ENCODE peak calls at places on chromosome 20, in five cellular contexts. E, L, V, A and J are unnamed samples.

GRCh38 chr20:1930165-1930564 is 35.0 kb downstream of the SIRPA start:
- DNase-seq in E (no peak), L (no peak), V (no peak), A (peak), J (no peak)

GRCh38 chr20:45088247-45088646 is 12.7 kb downstream of the KCNS1 start:
- DNase-seq in E (no peak), L (no peak), V (no peak), A (no peak), J (no peak)

GRCh38 chr20:54194724-54195438 is 13.0 kb upstream of the PFDN4 start:
- DNase-seq in E (no peak), L (no peak), V (no peak), A (peak), J (no peak)

GRCh38 chr20:2395136-2395535 is 14.4 kb downstream of the TGM6 start:
- DNase-seq in E (no peak), L (no peak), V (no peak), A (no peak), J (no peak)

GRCh38 chr20:63588641-63589041 is 14.6 kb upstream of the HELZ2 start:
- DNase-seq in E (no peak), L (no peak), V (no peak), A (no peak), J (no peak)

GRCh38 chr20:50085481-50086365 is 27.2 kb downstream of the UBE2V1 start:
- DNase-seq in E (no peak), L (peak), V (no peak), A (peak), J (peak)

GRCh38 chr20:46243707-46244628 is 64.3 kb downstream of the CDH22 start:
- DNase-seq in E (no peak), L (peak), V (no peak), A (no peak), J (no peak)

GRCh38 chr20:37515876-37516275 is 5.2 kb upstream of the NNAT start:
- DNase-seq in E (no peak), L (no peak), V (no peak), A (no peak), J (no peak)

GRCh38 chr20:16459019-16459700 is 114.1 kb downstream of the KIF16B start:
- DNase-seq in E (no peak), L (no peak), V (no peak), A (no peak), J (no peak)

GRCh38 chr20:8330785-8331699 is 199.0 kb downstream of the PLCB1 start:
- DNase-seq in E (no peak), L (no peak), V (no peak), A (peak), J (no peak)

GRCh38 chr20:22696759-22697158 is 112.4 kb upstream of the FOXA2 start:
- DNase-seq in E (no peak), L (no peak), V (no peak), A (no peak), J (no peak)

GRCh38 chr20:49851234-49851755 is 38.7 kb downstream of the SLC9A8 start:
- DNase-seq in E (no peak), L (no peak), V (no peak), A (no peak), J (no peak)

GRCh38 chr20:6685181-6685582 is 82.3 kb upstream of the BMP2 start:
- DNase-seq in E (no peak), L (no peak), V (no peak), A (no peak), J (no peak)

GRCh38 chr20:51767867-51768758 is at the start of gene ATP9A:
- DNase-seq in E (no peak), L (peak), V (peak), A (no peak), J (no peak)

GRCh38 chr20:17655865-17656489 is 26.1 kb downstream of the RRBP1 start:
- DNase-seq in E (peak), L (no peak), V (no peak), A (no peak), J (no peak)

GRCh38 chr20:47327711-47328110 is 28.8 kb downstream of the ZMYND8 start:
- DNase-seq in E (no peak), L (no peak), V (no peak), A (no peak), J (no peak)

GRCh38 chr20:33811763-33812672 is 870 bp downstream of the CHMP4B start:
- DNase-seq in E (no peak), L (no peak), V (peak), A (peak), J (no peak)

GRCh38 chr20:58813369-58813768 is 37.3 kb downstream of the GNAS-AS1 start:
- DNase-seq in E (no peak), L (no peak), V (no peak), A (no peak), J (no peak)

GRCh38 chr20:57622201-57622570 is 2.0 kb upstream of the ZBP1 start:
- DNase-seq in E (no peak), L (no peak), V (no peak), A (no peak), J (no peak)

GRCh38 chr20:38473353-38473795 is 731 bp downstream of the RALGAPB start:
- DNase-seq in E (no peak), L (peak), V (no peak), A (peak), J (no peak)

GRCh38 chr20:57435105-57435497 is 43.9 kb downstream of the RBM38 start:
- DNase-seq in E (no peak), L (no peak), V (no peak), A (no peak), J (no peak)

GRCh38 chr20:44231193-44231592 is 15.9 kb upstream of the GDAP1L1 start:
- DNase-seq in E (no peak), L (no peak), V (no peak), A (peak), J (no peak)

GRCh38 chr20:57380081-57380750 is 11.0 kb upstream of the RBM38 start:
- DNase-seq in E (no peak), L (no peak), V (no peak), A (no peak), J (no peak)

GRCh38 chr20:43681991-43682410 is 15.1 kb downstream of the MYBL2 start:
- DNase-seq in E (peak), L (no peak), V (no peak), A (no peak), J (no peak)

GRCh38 chr20:32457476-32457986 is 99.4 kb downstream of the ASXL1 start:
- DNase-seq in E (no peak), L (peak), V (peak), A (no peak), J (peak)

GRCh38 chr20:56631318-56631989 is 2.3 kb downstream of the TFAP2C start:
- DNase-seq in E (no peak), L (no peak), V (no peak), A (no peak), J (no peak)

GRCh38 chr20:19628570-19629134 is 129.4 kb upstream of the RIN2 start:
- DNase-seq in E (peak), L (peak), V (peak), A (peak), J (peak)

GRCh38 chr20:58650181-58650775 is 805 bp upstream of the STX16 start:
- DNase-seq in E (no peak), L (no peak), V (peak), A (no peak), J (no peak)

GRCh38 chr20:25238319-25239037 is 9.4 kb upstream of the PYGB start:
- DNase-seq in E (no peak), L (no peak), V (no peak), A (no peak), J (no peak)

GRCh38 chr20:52171025-52171424 is 20.6 kb downstream of the ZFP64 start:
- DNase-seq in E (no peak), L (no peak), V (no peak), A (no peak), J (no peak)

GRCh38 chr20:48787861-48788375 is 39.9 kb downstream of the PREX1 start:
- DNase-seq in E (no peak), L (no peak), V (no peak), A (peak), J (no peak)

GRCh38 chr20:47139934-47140333 is 216.6 kb downstream of the ZMYND8 start:
- DNase-seq in E (no peak), L (no peak), V (no peak), A (peak), J (no peak)

GRCh38 chr20:25389858-25390537 is 637 bp downstream of the ABHD12 start:
- DNase-seq in E (no peak), L (peak), V (peak), A (no peak), J (no peak)

GRCh38 chr20:63686492-63687321 is 9.7 kb upstream of the TNFRSF6B start:
- DNase-seq in E (no peak), L (no peak), V (no peak), A (no peak), J (no peak)

GRCh38 chr20:55472704-55473103 is 532.6 kb downstream of the CBLN4 start:
- DNase-seq in E (no peak), L (peak), V (no peak), A (peak), J (peak)

GRCh38 chr20:48904566-48905321 is 16.8 kb upstream of the ARFGEF2 start:
- DNase-seq in E (no peak), L (peak), V (peak), A (peak), J (peak)

GRCh38 chr20:278607-279571 is 11.7 kb downstream of the C20orf96 start:
- DNase-seq in E (no peak), L (no peak), V (peak), A (no peak), J (no peak)

GRCh38 chr20:50111829-50112495 is 988 bp downstream of the UBE2V1 start:
- DNase-seq in E (no peak), L (no peak), V (no peak), A (no peak), J (no peak)

GRCh38 chr20:49993301-49993751 is 10.5 kb downstream of the SNAI1 start:
- DNase-seq in E (no peak), L (no peak), V (no peak), A (no peak), J (no peak)

GRCh38 chr20:6086868-6087267 is 33.0 kb upstream of the LRRN4 start:
- DNase-seq in E (no peak), L (no peak), V (no peak), A (no peak), J (no peak)

GRCh38 chr20:42649716-42650115 is 540.0 kb downstream of the PTPRT start:
- DNase-seq in E (no peak), L (no peak), V (no peak), A (no peak), J (no peak)
- TF ChIP-seq SUZ12 in E (no peak), L (no peak), V (no peak), A (no peak), J (no peak)

GRCh38 chr20:13996265-13996664 is 949 bp downstream of the MACROD2 start:
- DNase-seq in E (no peak), L (peak), V (no peak), A (no peak), J (no peak)

GRCh38 chr20:13991311-13991710 is 897 bp upstream of the SEL1L2 start:
- DNase-seq in E (no peak), L (no peak), V (no peak), A (no peak), J (no peak)

GRCh38 chr20:13990465-13990864 is at the start of gene SEL1L2:
- DNase-seq in E (no peak), L (no peak), V (peak), A (no peak), J (peak)

GRCh38 chr20:13995841-13996240 is 525 bp downstream of the MACROD2 start:
- DNase-seq in E (no peak), L (peak), V (peak), A (no peak), J (no peak)

GRCh38 chr20:13995086-13995665 is at the start of gene MACROD2:
- DNase-seq in E (no peak), L (peak), V (peak), A (peak), J (peak)
- TF ChIP-seq SUZ12 in E (no peak), L (no peak), V (no peak), A (no peak), J (no peak)

GRCh38 chr20:12358655-12359009 is 440.9 kb downstream of the BTBD3 start:
- DNase-seq in E (no peak), L (no peak), V (no peak), A (no peak), J (no peak)

GRCh38 chr20:12354725-12355124 is 437.0 kb downstream of the BTBD3 start:
- DNase-seq in E (no peak), L (no peak), V (no peak), A (no peak), J (no peak)

GRCh38 chr20:12355185-12355584 is 437.5 kb downstream of the BTBD3 start:
- DNase-seq in E (no peak), L (no peak), V (no peak), A (no peak), J (no peak)

DNA sequence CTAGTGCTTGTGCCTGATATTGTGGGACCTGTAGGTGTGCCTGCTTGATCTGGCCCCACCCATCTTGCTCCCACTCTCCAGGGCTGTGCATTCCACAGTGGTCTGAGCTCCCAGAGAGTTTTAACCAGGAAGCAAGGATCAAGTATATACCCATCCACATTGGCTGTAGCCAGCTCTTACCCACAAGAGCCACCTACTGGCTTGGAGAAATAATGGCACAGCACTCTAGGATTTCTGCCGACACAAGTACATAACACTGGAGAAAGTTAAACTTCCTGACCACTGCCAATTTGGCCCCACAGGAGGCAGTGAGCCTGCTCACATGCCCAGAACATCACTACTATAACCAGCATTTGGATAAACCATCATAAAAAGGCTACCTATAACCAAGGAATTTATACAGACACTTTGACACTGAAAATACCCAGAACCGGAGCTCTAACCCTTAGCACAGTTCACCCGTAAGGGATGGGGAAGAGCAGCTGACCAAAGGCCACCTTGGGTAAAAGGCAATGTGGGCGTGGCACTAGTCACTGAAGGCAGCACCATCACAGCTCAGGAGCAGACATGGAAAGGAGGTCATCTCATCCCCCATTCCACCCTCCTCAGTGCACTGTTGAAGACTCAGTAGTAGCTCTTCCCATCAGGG is 440.4 kb downstream of the BTBD3 start:
- DNase-seq in E (no peak), L (peak), V (no peak), A (no peak), J (no peak)
- TF ChIP-seq SUZ12 in E (no peak), L (no peak), V (no peak), A (no peak), J (no peak)

GRCh38 chr20:23937303-23938117 is 51.1 kb downstream of the GGTLC1 start:
- DNase-seq in E (peak), L (peak), V (peak), A (peak), J (peak)
- TF ChIP-seq SUZ12 in E (no peak), L (no peak), V (no peak), A (no peak), J (no peak)

GRCh38 chr20:62116558-62117361 is 5.5 kb upstream of the LSM14B start:
- DNase-seq in E (no peak), L (no peak), V (no peak), A (no peak), J (no peak)

GRCh38 chr20:62117362-62117646 is 5.0 kb upstream of the LSM14B start:
- DNase-seq in E (no peak), L (no peak), V (no peak), A (no peak), J (no peak)

GRCh38 chr20:62112368-62112767 is 9.9 kb upstream of the LSM14B start:
- DNase-seq in E (no peak), L (no peak), V (no peak), A (no peak), J (no peak)

GRCh38 chr20:62117658-62118057 is 4.6 kb upstream of the LSM14B start:
- DNase-seq in E (no peak), L (no peak), V (no peak), A (no peak), J (no peak)

GRCh38 chr20:62114894-62115293 is 7.4 kb upstream of the LSM14B start:
- DNase-seq in E (no peak), L (no peak), V (peak), A (no peak), J (no peak)
- TF ChIP-seq SUZ12 in E (no peak), L (no peak), V (no peak), A (no peak), J (no peak)

GRCh38 chr20:40900816-40901215 is 127.8 kb upstream of the TOP1 start:
- DNase-seq in E (no peak), L (no peak), V (no peak), A (no peak), J (no peak)
- TF ChIP-seq SUZ12 in E (no peak), L (no peak), V (no peak), A (no peak), J (no peak)

DNA sequence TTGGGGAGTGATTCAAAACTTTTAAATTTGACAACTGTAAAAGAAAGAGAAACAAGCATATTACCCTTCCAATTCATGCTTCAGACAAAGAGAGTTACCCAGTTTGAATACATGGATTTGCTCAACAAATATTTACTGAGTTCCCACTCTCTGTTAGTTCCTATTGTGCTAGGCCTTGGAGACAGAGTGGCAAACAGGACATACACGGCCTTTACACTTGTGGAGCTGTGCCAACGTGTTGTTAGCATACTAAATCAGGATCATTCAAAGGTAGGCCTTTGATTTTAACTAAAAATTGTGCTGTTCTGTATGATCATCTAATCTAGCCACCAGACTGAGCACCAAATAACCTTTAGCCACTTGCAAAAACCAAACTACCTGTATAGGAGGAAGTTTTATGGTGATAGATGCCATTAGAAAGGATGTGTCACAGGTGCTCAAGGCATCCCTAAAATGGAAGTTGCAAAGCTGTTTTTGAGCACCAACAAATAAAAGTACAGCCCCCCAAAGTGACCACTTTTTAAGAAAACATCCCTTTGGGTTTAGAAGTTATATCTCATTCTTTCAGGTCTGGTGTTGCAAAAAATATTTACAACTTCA is 84.5 kb downstream of the CHD6 start:
- DNase-seq in E (no peak), L (no peak), V (no peak), A (peak), J (no peak)
- TF ChIP-seq SUZ12 in E (no peak), L (no peak), V (no peak), A (no peak), J (no peak)